ENCODE peak calls at places on chromosomes 7 and 10, in six cellular contexts. L is foreskin fibroblast, V is nephron progenitor cell, U is fibroblast of lung, X is heart left ventricle, G is HL-60. C is an unnamed sample.

GRCh38 chr7:93148727-93149126 is 542 bp upstream of the SAMD9L start:
- DNase-seq in G (no peak), L (no peak), U (no peak), V (no peak), X (no peak), C (no peak)

GRCh38 chr7:46478046-46478445 is 557.0 kb upstream of the IGFBP3 start:
- DNase-seq in G (no peak), L (peak), V (no peak), X (no peak), U (peak), C (no peak)

GRCh38 chr10:72274730-72275350 is 1.1 kb downstream of the DDIT4 start:
- DNase-seq in G (peak), X (peak), U (peak), V (peak), L (peak), C (peak)

GRCh38 chr7:16695621-16696237 is 49.7 kb downstream of the BZW2 start:
- DNase-seq in U (peak), L (peak), V (peak), G (peak), X (no peak), C (peak)

GRCh38 chr7:34995757-34996156 is 41.5 kb downstream of the DPY19L1 start:
- DNase-seq in X (no peak), L (no peak), G (no peak), V (no peak), U (no peak), C (no peak)

GRCh38 chr7:105454058-105454739 is 65.5 kb upstream of the SRPK2 start:
- DNase-seq in X (no peak), U (peak), G (no peak), V (no peak), L (peak), C (no peak)

GRCh38 chr7:110084177-110084807 is 1006.6 kb upstream of the LRRN3 start:
- DNase-seq in X (no peak), L (peak), U (peak), V (no peak), G (no peak), C (no peak)

GRCh38 chr7:82859106-82859850 is 303.4 kb downstream of the PCLO start:
- DNase-seq in G (no peak), U (no peak), X (no peak), L (peak), V (no peak), C (no peak)

GRCh38 chr10:21144047-21144446 is 246.9 kb upstream of the NEBL start:
- DNase-seq in U (no peak), X (no peak), G (no peak), V (no peak), L (no peak), C (no peak)

GRCh38 chr10:124728071-124728829 is 15.9 kb downstream of the FAM53B start:
- DNase-seq in L (peak), X (no peak), U (peak), V (no peak), G (peak), C (no peak)

GRCh38 chr7:29398011-29398410 is 165.6 kb upstream of the PRR15 start:
- DNase-seq in U (no peak), X (no peak), V (no peak), G (no peak), L (no peak), C (no peak)

GRCh38 chr10:116082211-116082610 is 190.8 kb downstream of the GFRA1 start:
- DNase-seq in L (no peak), G (no peak), X (no peak), U (no peak), V (no peak), C (no peak)

GRCh38 chr7:87152112-87152896 is at the start of gene DMTF1:
- DNase-seq in V (peak), U (peak), L (peak), X (peak), G (peak), C (peak)

GRCh38 chr10:45377321-45377720 is 3.3 kb downstream of the ALOX5 start:
- DNase-seq in X (no peak), V (no peak), U (no peak), G (no peak), L (no peak), C (no peak)

DNA sequence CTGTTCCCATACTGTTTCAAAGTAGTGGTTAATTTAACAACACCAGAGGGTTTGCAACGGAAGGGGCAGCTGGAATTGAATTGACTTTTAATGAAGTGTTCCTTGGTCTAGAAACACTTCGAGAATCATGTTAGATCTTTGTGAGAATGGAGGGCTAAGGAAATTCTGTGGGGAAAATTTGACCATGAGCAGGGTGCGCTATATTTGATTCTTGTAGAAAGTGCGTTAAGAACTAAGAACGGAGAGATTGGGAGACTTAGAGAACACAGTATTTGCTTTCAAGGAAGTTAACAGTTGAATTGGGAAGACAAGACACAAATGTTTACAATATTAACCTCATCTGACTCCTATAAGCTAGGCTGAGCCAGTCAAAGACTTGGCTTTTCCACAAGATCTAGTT is 1.2 kb downstream of the ZNF212 start:
- DNase-seq in X (no peak), G (no peak), V (no peak), L (no peak), U (no peak), C (no peak)
- TF ChIP-seq CTCF in X (no peak), G (no peak), V (no peak), L (no peak), U (no peak), C (no peak)

DNA sequence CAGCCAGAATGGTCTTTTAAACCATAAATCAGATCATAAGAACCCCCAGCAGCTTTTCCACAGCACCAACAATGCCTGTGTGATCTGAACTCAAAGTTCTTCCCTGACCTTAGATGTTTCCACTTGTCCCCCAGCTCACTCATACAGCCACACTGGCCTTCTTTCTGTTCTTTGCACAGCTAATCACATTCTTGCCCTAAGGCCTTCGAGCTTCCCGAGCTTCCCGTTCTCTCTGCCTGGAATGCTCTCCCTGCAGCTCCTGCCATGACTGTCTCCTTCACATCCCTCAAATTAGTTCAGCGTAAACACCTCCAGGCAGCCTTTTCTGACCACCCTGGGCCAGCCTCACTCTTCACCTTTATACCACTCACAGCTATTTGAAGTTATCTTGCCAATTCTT is 166.8 kb upstream of the NFE2L3 start:
- DNase-seq in V (no peak), X (no peak), U (no peak), G (no peak), L (no peak), C (no peak)
- TF ChIP-seq CTCF in V (no peak), X (no peak), U (no peak), G (no peak), L (no peak), C (no peak)

GRCh38 chr7:117875566-117875965 is 2.3 kb upstream of the CTTNBP2 start:
- DNase-seq in G (no peak), X (no peak), V (peak), L (peak), U (peak), C (peak)
- TF ChIP-seq CTCF in G (no peak), X (no peak), V (peak), L (no peak), U (peak), C (peak)

GRCh38 chr10:1109795-1110673 is 53.8 kb downstream of the WDR37 start:
- DNase-seq in U (peak), V (peak), L (peak), X (peak), G (peak), C (peak)
- TF ChIP-seq CTCF in U (peak), V (peak), L (peak), X (peak), G (peak), C (peak)

DNA sequence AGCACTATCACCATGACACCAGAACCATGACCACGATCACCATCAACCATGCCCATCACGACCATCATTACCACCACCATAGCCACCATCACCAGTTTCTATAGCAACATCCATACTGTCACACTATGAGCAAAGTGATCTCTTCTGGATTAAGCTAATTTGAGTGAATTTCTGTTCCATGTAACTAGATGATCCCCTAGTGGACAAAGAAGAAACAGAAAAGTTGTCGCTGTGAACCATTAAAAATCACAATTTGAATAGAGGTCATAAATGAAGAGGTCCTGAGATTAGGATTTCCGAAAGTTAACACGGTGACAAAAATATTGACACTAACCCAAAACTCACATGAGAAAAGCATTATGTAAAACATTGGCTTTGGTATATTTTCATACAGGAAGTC is 77.6 kb downstream of the CLRN3 start:
- DNase-seq in V (no peak), X (no peak), L (no peak), G (no peak), U (no peak), C (no peak)
- TF ChIP-seq CTCF in V (peak), X (peak), L (no peak), G (no peak), U (no peak), C (peak)

GRCh38 chr10:49621561-49621960 is 7.7 kb downstream of the CHAT start:
- DNase-seq in L (no peak), X (no peak), U (no peak), G (no peak), V (no peak), C (no peak)

GRCh38 chr10:49620286-49620810 is 6.5 kb downstream of the CHAT start:
- DNase-seq in G (no peak), L (no peak), U (no peak), X (no peak), V (no peak), C (no peak)

GRCh38 chr10:49620841-49621378 is 7.1 kb downstream of the CHAT start:
- DNase-seq in V (no peak), L (no peak), G (no peak), X (no peak), U (no peak), C (no peak)

GRCh38 chr10:49618861-49619260 is 5.0 kb downstream of the CHAT start:
- DNase-seq in U (no peak), X (no peak), L (no peak), G (no peak), V (no peak), C (no peak)

DNA sequence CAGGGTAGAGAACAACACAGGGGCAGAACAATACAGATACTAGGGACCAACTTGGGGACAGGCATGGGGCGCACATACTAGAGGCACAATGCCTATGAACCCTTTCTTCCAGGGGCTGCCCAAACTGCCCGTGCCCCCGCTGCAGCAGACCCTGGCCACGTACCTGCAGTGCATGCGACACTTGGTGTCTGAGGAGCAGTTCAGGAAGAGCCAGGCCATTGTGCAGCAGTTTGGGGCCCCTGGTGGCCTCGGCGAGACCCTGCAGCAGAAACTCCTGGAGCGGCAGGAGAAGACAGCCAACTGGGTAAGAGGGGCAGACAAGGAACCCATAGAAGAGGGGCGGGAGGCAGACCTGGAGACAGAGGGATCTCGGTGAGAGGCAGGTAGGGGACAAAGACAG is 5.8 kb downstream of the CHAT start:
- DNase-seq in X (no peak), V (no peak), L (no peak), U (no peak), G (no peak), C (no peak)
- TF ChIP-seq CTCF in X (no peak), V (peak), L (no peak), U (no peak), G (no peak), C (peak)

GRCh38 chr10:80568306-80568705 is 30.6 kb downstream of the SH2D4B start:
- DNase-seq in U (no peak), G (no peak), V (no peak), L (no peak), X (no peak), C (no peak)

GRCh38 chr10:80571352-80571751 is 33.6 kb downstream of the SH2D4B start:
- DNase-seq in X (no peak), G (no peak), U (no peak), L (no peak), V (no peak), C (no peak)

GRCh38 chr10:80569131-80569895 is 31.6 kb downstream of the SH2D4B start:
- DNase-seq in U (no peak), X (no peak), L (no peak), V (no peak), G (no peak), C (no peak)

GRCh38 chr10:80567292-80567691 is 29.6 kb downstream of the SH2D4B start:
- DNase-seq in L (no peak), U (no peak), V (no peak), G (no peak), X (no peak), C (no peak)
- TF ChIP-seq CTCF in L (no peak), U (no peak), V (peak), G (no peak), X (no peak), C (no peak)

GRCh38 chr10:34567854-34568253 is 247.2 kb downstream of the PARD3 start:
- DNase-seq in G (no peak), U (no peak), X (no peak), L (no peak), V (no peak), C (no peak)
- TF ChIP-seq CTCF in G (no peak), U (no peak), X (no peak), L (no peak), V (no peak), C (no peak)

C was measured in endothelial cell.